ENCODE peak calls at places on chromosomes 1 and 21, in nine cellular contexts. U is IMR-90, T is spleen, G is transverse colon, W is adrenal gland, O is H54, V is tibial nerve, B is heart left ventricle, J is K562. H is an unnamed sample.

GRCh38 chr1:25978404-25978803 is 19.5 kb downstream of the PAFAH2 start:
- DNase-seq in U (no peak), T (no peak), G (no peak), W (no peak), O (no peak), V (no peak), B (no peak), J (peak), H (no peak)

GRCh38 chr21:45593162-45594022 is 50.1 kb upstream of the PCBP3 start:
- DNase-seq in U (no peak), T (peak), G (no peak), W (no peak), O (no peak), V (no peak), B (no peak), J (peak), H (no peak)

GRCh38 chr1:218983848-218984247 is 189.8 kb upstream of the LYPLAL1 start:
- DNase-seq in U (no peak), T (no peak), G (no peak), W (no peak), O (no peak), V (no peak), B (no peak), J (peak), H (no peak)

GRCh38 chr1:66274634-66275033 is 259.3 kb upstream of the SGIP1 start:
- DNase-seq in U (peak), T (no peak), G (no peak), W (no peak), O (no peak), V (no peak), B (no peak), J (no peak), H (no peak)

GRCh38 chr1:247360991-247361721 is 29.5 kb upstream of the ZNF496 start:
- DNase-seq in U (peak), T (no peak), G (peak), W (peak), O (no peak), V (peak), B (peak), J (peak), H (peak)

GRCh38 chr1:27395441-27396195 is 3.2 kb downstream of the GPR3 start:
- DNase-seq in U (peak), T (peak), G (peak), W (peak), O (peak), V (peak), B (peak), J (peak), H (peak)

GRCh38 chr1:21262282-21263051 is 27.8 kb downstream of the ECE1 start:
- DNase-seq in U (peak), T (no peak), G (peak), W (peak), O (no peak), V (peak), B (peak), J (peak), H (peak)

GRCh38 chr1:43255438-43256210 is 14.2 kb upstream of the TMEM125 start:
- DNase-seq in U (no peak), T (no peak), G (no peak), W (no peak), O (no peak), V (no peak), B (peak), J (no peak), H (no peak)

GRCh38 chr1:5755552-5756125 is 236.6 kb downstream of the NPHP4 start:
- DNase-seq in U (no peak), T (peak), G (no peak), W (no peak), O (no peak), V (no peak), B (no peak), J (no peak), H (no peak)

GRCh38 chr1:94698759-94699502 is 121.2 kb upstream of the SLC44A3 start:
- DNase-seq in U (peak), T (no peak), G (no peak), W (no peak), O (peak), V (no peak), B (no peak), J (no peak), H (no peak)

GRCh38 chr1:109821831-109822745 is 58.4 kb upstream of the EPS8L3 start:
- DNase-seq in U (peak), T (peak), G (no peak), W (peak), O (peak), V (peak), B (peak), J (peak), H (peak)

GRCh38 chr1:220450927-220451326 is 77.0 kb upstream of the MARK1 start:
- DNase-seq in U (no peak), T (no peak), G (no peak), W (no peak), O (no peak), V (no peak), B (no peak), J (no peak), H (no peak)

GRCh38 chr1:27011976-27012563 is 580 bp downstream of the TENT5B start:
- DNase-seq in U (no peak), T (no peak), G (no peak), W (no peak), O (no peak), V (no peak), B (no peak), J (no peak), H (no peak)

GRCh38 chr1:228172591-228173527 is 7.3 kb downstream of the IBA57 start:
- DNase-seq in U (no peak), T (peak), G (no peak), W (no peak), O (no peak), V (no peak), B (no peak), J (no peak), H (no peak)

GRCh38 chr1:39183503-39184353 is 20.8 kb upstream of the MACF1 start:
- DNase-seq in U (peak), T (no peak), G (peak), W (peak), O (peak), V (no peak), B (peak), J (peak), H (peak)

GRCh38 chr1:161777250-161777649 is 11.1 kb downstream of the ATF6 start:
- DNase-seq in U (no peak), T (no peak), G (no peak), W (no peak), O (no peak), V (no peak), B (no peak), J (no peak), H (no peak)

GRCh38 chr1:3113741-3114056 is 44.7 kb downstream of the PRDM16 start:
- DNase-seq in U (no peak), T (no peak), G (no peak), W (no peak), O (no peak), V (no peak), B (no peak), J (no peak), H (no peak)

GRCh38 chr1:1291611-1292441 is 11.6 kb downstream of the SCNN1D start:
- DNase-seq in U (peak), T (peak), G (peak), W (peak), O (no peak), V (peak), B (peak), J (peak), H (peak)

GRCh38 chr1:14599173-14599754 is 779 bp downstream of the KAZN start:
- DNase-seq in U (no peak), T (no peak), G (no peak), W (no peak), O (peak), V (no peak), B (peak), J (no peak), H (no peak)

GRCh38 chr1:170010443-170010842 is 64.1 kb downstream of the KIFAP3 start:
- DNase-seq in U (peak), T (no peak), G (peak), W (peak), O (no peak), V (peak), B (peak), J (peak), H (peak)

GRCh38 chr1:180185971-180186645 is 31.4 kb downstream of the QSOX1 start:
- DNase-seq in U (no peak), T (peak), G (no peak), W (no peak), O (no peak), V (no peak), B (no peak), J (no peak), H (no peak)

GRCh38 chr1:16719571-16720402 is 20.5 kb upstream of the RNU1-4 start:
- DNase-seq in U (no peak), T (peak), G (peak), W (no peak), O (no peak), V (no peak), B (no peak), J (peak), H (no peak)

GRCh38 chr1:67484492-67484891 is 54.3 kb upstream of the SERBP1 start:
- DNase-seq in U (no peak), T (no peak), G (no peak), W (no peak), O (no peak), V (no peak), B (no peak), J (no peak), H (no peak)

GRCh38 chr1:226541631-226542622 is 6.6 kb upstream of the STUM start:
- DNase-seq in U (no peak), T (no peak), G (peak), W (peak), O (no peak), V (peak), B (peak), J (no peak), H (peak)

GRCh38 chr1:231507476-231508355 is 20.8 kb upstream of the TSNAX start:
- DNase-seq in U (no peak), T (no peak), G (no peak), W (no peak), O (no peak), V (no peak), B (no peak), J (no peak), H (no peak)

GRCh38 chr1:181485276-181486097 is 2.2 kb downstream of the CACNA1E start:
- DNase-seq in U (no peak), T (peak), G (no peak), W (no peak), O (no peak), V (no peak), B (peak), J (no peak), H (no peak)
- TF ChIP-seq POLR2A in U (no peak), T (no peak), G (no peak), W (no peak), O (no peak), V (no peak), B (no peak), J (no peak), H (no peak)

DNA sequence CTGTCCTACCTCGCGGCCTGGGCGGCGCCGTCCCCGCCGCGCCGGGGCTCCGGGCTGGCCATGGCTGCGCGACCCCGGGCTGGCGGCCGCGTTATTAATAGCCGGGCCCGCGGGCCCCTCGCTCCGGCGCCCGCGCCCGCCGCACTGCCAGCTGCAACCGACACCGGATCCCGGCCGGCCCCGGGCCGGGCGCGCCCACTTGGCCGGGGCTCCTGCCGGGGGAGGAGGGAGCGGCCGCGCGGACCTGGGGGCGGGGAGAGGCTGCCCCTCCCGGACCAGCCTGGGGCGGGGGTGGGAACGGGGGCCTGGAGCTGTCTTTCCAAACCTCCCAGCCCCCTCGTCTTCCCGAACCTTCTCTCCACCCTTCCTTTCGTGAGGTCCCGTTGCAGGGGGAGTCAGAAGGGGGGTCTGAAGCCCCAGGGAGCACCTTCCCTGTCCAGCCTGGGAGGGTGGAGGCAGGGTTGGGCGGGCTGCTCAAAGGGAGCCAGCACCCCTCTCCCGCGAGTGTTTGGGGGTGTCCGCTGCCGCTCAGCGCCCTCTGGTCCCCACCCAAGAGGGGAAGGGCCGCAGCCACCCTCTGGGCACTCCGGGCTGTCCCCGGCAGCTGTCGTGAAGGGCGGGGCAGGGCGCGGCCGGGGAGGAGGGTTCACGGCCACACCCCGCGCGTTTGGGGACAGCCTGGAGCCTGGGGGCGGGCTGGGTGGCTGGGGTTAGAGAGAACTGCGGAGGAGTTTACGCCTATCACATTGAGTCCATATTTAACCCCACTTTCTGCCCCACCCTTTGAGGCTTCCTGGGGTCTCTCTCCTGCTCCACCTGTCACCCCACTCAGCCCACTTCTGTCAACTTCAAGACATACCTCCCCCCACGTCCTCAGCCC is at the start of gene SYNC:
- DNase-seq in U (peak), T (peak), G (peak), W (peak), O (peak), V (peak), B (peak), J (peak), H (peak)
- TF ChIP-seq POLR2A in U (peak), T (no peak), G (peak), W (no peak), O (peak), V (peak), B (no peak), J (peak), H (no peak)

GRCh38 chr1:88684482-88685238 is 587 bp downstream of the PKN2 start:
- DNase-seq in U (peak), T (peak), G (peak), W (peak), O (peak), V (peak), B (peak), J (peak), H (peak)
- TF ChIP-seq POLR2A in U (no peak), T (no peak), G (peak), W (no peak), O (peak), V (no peak), B (no peak), J (peak), H (no peak)

GRCh38 chr1:77682442-77683141 is at the start of gene ZZZ3:
- DNase-seq in U (peak), T (peak), G (peak), W (peak), O (peak), V (peak), B (peak), J (peak), H (peak)
- TF ChIP-seq POLR2A in U (peak), T (no peak), G (peak), W (peak), O (no peak), V (peak), B (no peak), J (peak), H (peak)

DNA sequence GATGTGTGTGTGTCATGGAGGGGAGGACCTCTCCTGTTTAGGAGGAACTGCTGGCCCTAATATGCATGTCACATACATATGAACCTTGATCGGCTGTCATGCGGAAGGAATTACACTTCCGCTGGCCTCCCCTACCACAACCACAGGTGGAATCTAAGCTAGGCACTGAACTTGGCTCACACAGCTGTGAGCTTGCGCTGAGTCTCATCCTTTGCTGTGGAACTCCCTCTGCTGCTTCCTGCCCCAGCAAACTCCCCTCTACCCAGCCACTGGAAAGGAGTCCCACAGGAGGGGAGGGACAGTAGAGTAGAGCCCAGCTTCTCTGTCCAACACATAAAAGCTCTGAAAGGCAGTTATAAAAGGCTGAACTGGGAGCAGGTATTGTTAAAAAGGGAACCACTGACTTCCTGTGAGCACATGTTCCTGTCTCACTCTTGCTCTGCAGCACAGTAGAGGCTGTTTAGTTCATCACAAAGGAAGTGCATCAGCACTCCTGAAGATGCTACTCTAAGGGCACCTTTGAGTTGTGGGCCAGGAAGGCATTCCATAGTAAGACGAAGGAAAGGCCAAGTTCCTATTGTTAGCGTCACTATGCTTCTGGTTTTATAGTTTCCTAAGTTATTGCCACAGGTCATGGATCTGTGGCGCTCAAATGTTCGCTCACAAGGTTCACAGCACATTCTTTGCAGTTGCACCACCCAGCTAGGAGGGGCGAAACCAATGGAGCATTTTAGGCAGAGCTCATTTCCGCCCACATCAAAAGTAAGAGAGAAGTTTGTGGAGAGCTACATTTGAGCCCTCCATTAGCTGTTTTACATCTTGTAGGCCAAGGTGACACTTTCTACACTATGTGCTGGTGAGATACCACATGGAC is 17.7 kb upstream of the PTPRC start:
- DNase-seq in U (no peak), T (peak), G (peak), W (no peak), O (no peak), V (no peak), B (no peak), J (no peak), H (no peak)
- TF ChIP-seq POLR2A in U (no peak), T (peak), G (peak), W (no peak), O (no peak), V (no peak), B (no peak), J (no peak), H (no peak)

GRCh38 chr1:59261537-59261936 is 35.4 kb upstream of the FGGY start:
- DNase-seq in U (no peak), T (no peak), G (no peak), W (no peak), O (no peak), V (peak), B (peak), J (no peak), H (no peak)
- TF ChIP-seq POLR2A in U (no peak), T (no peak), G (no peak), W (no peak), O (no peak), V (no peak), B (no peak), J (no peak), H (no peak)

DNA sequence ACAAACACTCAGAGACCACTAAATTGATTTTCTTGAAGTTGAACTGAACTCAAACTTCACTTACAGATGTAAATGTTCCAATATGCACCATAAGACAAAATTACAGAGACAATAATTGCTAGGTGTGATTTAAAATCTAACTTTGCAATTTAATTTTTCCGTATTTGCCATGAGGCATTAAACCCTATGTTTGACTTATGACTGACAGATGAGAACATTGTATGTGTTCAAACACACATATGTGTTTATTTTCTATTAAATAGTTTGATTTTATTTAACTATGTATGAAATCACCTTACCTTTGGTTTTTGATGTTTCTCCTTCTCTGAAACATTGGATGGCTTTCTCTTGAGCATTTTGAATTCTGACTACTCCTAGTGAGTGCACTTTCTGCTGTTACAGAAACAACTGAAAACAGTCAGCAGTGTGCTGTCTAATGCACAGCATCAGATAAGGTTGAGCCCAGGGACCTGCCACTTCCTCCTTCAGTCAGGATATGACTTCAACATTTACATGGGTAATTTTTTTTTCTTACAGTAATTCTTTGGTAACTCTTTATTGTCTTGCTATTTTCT is at the start of gene SAMSN1:
- DNase-seq in U (no peak), T (peak), G (peak), W (no peak), O (no peak), V (peak), B (peak), J (peak), H (peak)
- TF ChIP-seq POLR2A in U (no peak), T (peak), G (peak), W (peak), O (no peak), V (peak), B (no peak), J (peak), H (peak)

DNA sequence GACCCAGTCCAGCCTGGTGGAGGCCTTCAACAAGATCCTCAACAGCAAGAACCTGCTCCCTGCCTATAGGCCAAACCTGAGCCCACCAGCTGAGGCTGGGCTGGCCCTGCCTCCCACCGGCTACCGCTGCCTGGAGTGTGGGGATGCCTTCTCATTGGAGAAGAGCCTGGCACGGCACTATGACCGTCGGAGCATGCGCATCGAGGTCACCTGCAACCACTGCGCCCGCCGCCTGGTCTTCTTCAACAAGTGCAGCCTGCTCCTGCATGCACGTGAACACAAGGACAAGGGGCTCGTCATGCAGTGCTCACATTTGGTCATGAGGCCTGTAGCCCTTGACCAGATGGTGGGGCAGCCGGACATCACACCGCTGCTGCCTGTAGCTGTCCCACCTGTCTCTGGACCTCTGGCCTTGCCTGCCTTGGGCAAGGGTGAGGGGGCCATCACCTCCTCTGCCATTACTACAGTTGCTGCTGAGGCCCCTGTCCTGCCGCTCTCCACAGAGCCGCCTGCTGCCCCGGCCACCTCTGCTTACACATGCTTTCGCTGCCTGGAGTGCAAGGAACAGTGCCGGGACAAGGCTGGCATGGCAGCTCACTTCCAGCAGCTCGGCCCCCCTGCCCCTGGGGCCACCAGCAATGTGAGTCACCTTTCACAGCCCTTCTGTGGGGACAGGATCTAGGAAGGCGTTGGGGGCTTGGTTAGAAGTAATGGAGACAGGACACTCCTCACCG is 5.8 kb downstream of the ZNF687 start:
- DNase-seq in U (no peak), T (peak), G (no peak), W (no peak), O (no peak), V (no peak), B (no peak), J (no peak), H (no peak)
- TF ChIP-seq POLR2A in U (no peak), T (no peak), G (no peak), W (no peak), O (no peak), V (no peak), B (no peak), J (no peak), H (no peak)